ENCODE peak calls at places on chromosome 2, in ten cellular contexts. One of them, this sample, is unnamed.

GRCh38 chr2:96359310-96359709 is 23.7 kb downstream of the NCAPH start:
- DNase-seq in HepG2: no peak
- DNase-seq in epithelial cell of esophagus: no peak
- DNase-seq in esophagus squamous epithelium: no peak
- DNase-seq in Peyer's patch: no peak
- DNase-seq in left ventricle myocardium inferior: peak
- DNase-seq in fibroblast of mammary gland: no peak
- DNase-seq in cardiac muscle cell: no peak
- DNase-seq in heart right ventricle: no peak
- DNase-seq in choroid plexus epithelial cell: no peak
- DNase-seq in this sample: no peak

GRCh38 chr2:240895656-240896388 is at the start of gene MAB21L4:
- DNase-seq in heart right ventricle: no peak
- DNase-seq in HepG2: peak
- DNase-seq in esophagus squamous epithelium: no peak
- DNase-seq in epithelial cell of esophagus: peak
- DNase-seq in choroid plexus epithelial cell: no peak
- DNase-seq in cardiac muscle cell: no peak
- DNase-seq in Peyer's patch: no peak
- DNase-seq in fibroblast of mammary gland: no peak
- DNase-seq in left ventricle myocardium inferior: no peak
- DNase-seq in this sample: peak

GRCh38 chr2:201345636-201346213 is 11.4 kb downstream of the FLACC1 start:
- DNase-seq in fibroblast of mammary gland: no peak
- DNase-seq in epithelial cell of esophagus: no peak
- DNase-seq in HepG2: no peak
- DNase-seq in cardiac muscle cell: no peak
- DNase-seq in heart right ventricle: no peak
- DNase-seq in left ventricle myocardium inferior: no peak
- DNase-seq in Peyer's patch: no peak
- DNase-seq in esophagus squamous epithelium: no peak
- DNase-seq in choroid plexus epithelial cell: no peak
- DNase-seq in this sample: no peak

GRCh38 chr2:42031281-42031680 is 16.5 kb upstream of the PKDCC start:
- DNase-seq in Peyer's patch: no peak
- DNase-seq in epithelial cell of esophagus: no peak
- DNase-seq in heart right ventricle: no peak
- DNase-seq in left ventricle myocardium inferior: no peak
- DNase-seq in fibroblast of mammary gland: no peak
- DNase-seq in HepG2: no peak
- DNase-seq in choroid plexus epithelial cell: no peak
- DNase-seq in cardiac muscle cell: no peak
- DNase-seq in esophagus squamous epithelium: no peak
- DNase-seq in this sample: no peak

GRCh38 chr2:43005975-43006833 is 213.8 kb upstream of the HAAO start:
- DNase-seq in HepG2: no peak
- DNase-seq in esophagus squamous epithelium: no peak
- DNase-seq in epithelial cell of esophagus: no peak
- DNase-seq in fibroblast of mammary gland: no peak
- DNase-seq in choroid plexus epithelial cell: no peak
- DNase-seq in cardiac muscle cell: no peak
- DNase-seq in left ventricle myocardium inferior: no peak
- DNase-seq in Peyer's patch: peak
- DNase-seq in heart right ventricle: no peak
- DNase-seq in this sample: no peak

GRCh38 chr2:227415538-227416424 is 28.0 kb upstream of the SCYGR1 start:
- DNase-seq in heart right ventricle: peak
- DNase-seq in Peyer's patch: no peak
- DNase-seq in choroid plexus epithelial cell: peak
- DNase-seq in left ventricle myocardium inferior: peak
- DNase-seq in esophagus squamous epithelium: no peak
- DNase-seq in HepG2: no peak
- DNase-seq in epithelial cell of esophagus: peak
- DNase-seq in cardiac muscle cell: no peak
- DNase-seq in fibroblast of mammary gland: peak
- DNase-seq in this sample: no peak

GRCh38 chr2:29841386-29842004 is 79.9 kb downstream of the ALK start:
- DNase-seq in heart right ventricle: peak
- DNase-seq in left ventricle myocardium inferior: no peak
- DNase-seq in cardiac muscle cell: peak
- DNase-seq in choroid plexus epithelial cell: peak
- DNase-seq in esophagus squamous epithelium: no peak
- DNase-seq in Peyer's patch: no peak
- DNase-seq in fibroblast of mammary gland: peak
- DNase-seq in epithelial cell of esophagus: peak
- DNase-seq in HepG2: peak
- DNase-seq in this sample: peak

GRCh38 chr2:29062371-29062770 is 12.0 kb downstream of the PCARE start:
- DNase-seq in esophagus squamous epithelium: no peak
- DNase-seq in choroid plexus epithelial cell: no peak
- DNase-seq in HepG2: no peak
- DNase-seq in fibroblast of mammary gland: no peak
- DNase-seq in heart right ventricle: no peak
- DNase-seq in Peyer's patch: no peak
- DNase-seq in cardiac muscle cell: no peak
- DNase-seq in epithelial cell of esophagus: no peak
- DNase-seq in left ventricle myocardium inferior: no peak
- DNase-seq in this sample: no peak

GRCh38 chr2:112958428-112959108 is 19.2 kb upstream of the IL36G start:
- DNase-seq in epithelial cell of esophagus: peak
- DNase-seq in esophagus squamous epithelium: no peak
- DNase-seq in cardiac muscle cell: peak
- DNase-seq in fibroblast of mammary gland: peak
- DNase-seq in left ventricle myocardium inferior: no peak
- DNase-seq in Peyer's patch: peak
- DNase-seq in choroid plexus epithelial cell: peak
- DNase-seq in heart right ventricle: peak
- DNase-seq in HepG2: peak
- DNase-seq in this sample: peak

GRCh38 chr2:9178905-9179571 is 27.6 kb upstream of the ASAP2 start:
- DNase-seq in choroid plexus epithelial cell: peak
- DNase-seq in left ventricle myocardium inferior: peak
- DNase-seq in epithelial cell of esophagus: peak
- DNase-seq in cardiac muscle cell: no peak
- DNase-seq in fibroblast of mammary gland: peak
- DNase-seq in Peyer's patch: peak
- DNase-seq in esophagus squamous epithelium: no peak
- DNase-seq in HepG2: peak
- DNase-seq in heart right ventricle: peak
- DNase-seq in this sample: peak

GRCh38 chr2:240588669-240589068 is 2.1 kb downstream of the CAPN10 start:
- DNase-seq in epithelial cell of esophagus: no peak
- DNase-seq in Peyer's patch: no peak
- DNase-seq in fibroblast of mammary gland: no peak
- DNase-seq in cardiac muscle cell: no peak
- DNase-seq in HepG2: no peak
- DNase-seq in heart right ventricle: no peak
- DNase-seq in left ventricle myocardium inferior: no peak
- DNase-seq in choroid plexus epithelial cell: no peak
- DNase-seq in esophagus squamous epithelium: no peak
- DNase-seq in this sample: no peak

GRCh38 chr2:218781691-218782528 is at the start of gene CYP27A1:
- DNase-seq in HepG2: peak
- DNase-seq in cardiac muscle cell: peak
- DNase-seq in epithelial cell of esophagus: peak
- DNase-seq in esophagus squamous epithelium: no peak
- DNase-seq in Peyer's patch: peak
- DNase-seq in fibroblast of mammary gland: peak
- DNase-seq in left ventricle myocardium inferior: peak
- DNase-seq in heart right ventricle: peak
- DNase-seq in choroid plexus epithelial cell: peak
- DNase-seq in this sample: peak

GRCh38 chr2:147468349-147468748 is 376.5 kb upstream of the ACVR2A start:
- DNase-seq in cardiac muscle cell: no peak
- DNase-seq in choroid plexus epithelial cell: no peak
- DNase-seq in heart right ventricle: no peak
- DNase-seq in left ventricle myocardium inferior: no peak
- DNase-seq in HepG2: no peak
- DNase-seq in epithelial cell of esophagus: no peak
- DNase-seq in esophagus squamous epithelium: no peak
- DNase-seq in fibroblast of mammary gland: no peak
- DNase-seq in Peyer's patch: no peak
- DNase-seq in this sample: no peak

DNA sequence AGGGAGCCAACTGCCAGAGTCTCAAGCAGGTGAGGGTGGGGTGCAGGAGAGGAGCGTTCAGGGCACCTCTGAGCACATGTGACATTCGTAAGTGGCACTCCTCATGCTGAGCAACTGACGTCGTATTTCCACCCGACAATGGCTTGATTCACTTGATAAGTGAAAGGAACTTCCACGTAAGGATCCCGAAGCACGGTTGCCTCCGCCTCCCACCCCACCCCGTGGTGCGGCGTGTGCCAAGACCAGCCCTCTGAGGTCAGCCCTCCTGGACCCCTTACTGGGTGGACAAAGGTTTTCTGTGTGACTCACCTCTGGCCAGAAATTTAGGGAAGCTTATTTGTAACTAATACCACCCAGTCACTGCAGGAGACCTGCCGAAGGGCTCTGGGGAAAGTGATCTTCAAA is 59.9 kb downstream of the AGAP1 start:
- DNase-seq in cardiac muscle cell: no peak
- DNase-seq in heart right ventricle: no peak
- DNase-seq in epithelial cell of esophagus: no peak
- DNase-seq in choroid plexus epithelial cell: peak
- DNase-seq in esophagus squamous epithelium: no peak
- DNase-seq in left ventricle myocardium inferior: no peak
- DNase-seq in fibroblast of mammary gland: no peak
- DNase-seq in HepG2: no peak
- DNase-seq in Peyer's patch: peak
- DNase-seq in this sample: no peak
- TF ChIP-seq CTCF in cardiac muscle cell: no peak
- TF ChIP-seq CTCF in heart right ventricle: no peak
- TF ChIP-seq CTCF in epithelial cell of esophagus: no peak
- TF ChIP-seq CTCF in choroid plexus epithelial cell: no peak
- TF ChIP-seq CTCF in esophagus squamous epithelium: no peak
- TF ChIP-seq CTCF in left ventricle myocardium inferior: no peak
- TF ChIP-seq CTCF in fibroblast of mammary gland: no peak
- TF ChIP-seq CTCF in HepG2: no peak
- TF ChIP-seq CTCF in Peyer's patch: no peak
- TF ChIP-seq CTCF in this sample: no peak

DNA sequence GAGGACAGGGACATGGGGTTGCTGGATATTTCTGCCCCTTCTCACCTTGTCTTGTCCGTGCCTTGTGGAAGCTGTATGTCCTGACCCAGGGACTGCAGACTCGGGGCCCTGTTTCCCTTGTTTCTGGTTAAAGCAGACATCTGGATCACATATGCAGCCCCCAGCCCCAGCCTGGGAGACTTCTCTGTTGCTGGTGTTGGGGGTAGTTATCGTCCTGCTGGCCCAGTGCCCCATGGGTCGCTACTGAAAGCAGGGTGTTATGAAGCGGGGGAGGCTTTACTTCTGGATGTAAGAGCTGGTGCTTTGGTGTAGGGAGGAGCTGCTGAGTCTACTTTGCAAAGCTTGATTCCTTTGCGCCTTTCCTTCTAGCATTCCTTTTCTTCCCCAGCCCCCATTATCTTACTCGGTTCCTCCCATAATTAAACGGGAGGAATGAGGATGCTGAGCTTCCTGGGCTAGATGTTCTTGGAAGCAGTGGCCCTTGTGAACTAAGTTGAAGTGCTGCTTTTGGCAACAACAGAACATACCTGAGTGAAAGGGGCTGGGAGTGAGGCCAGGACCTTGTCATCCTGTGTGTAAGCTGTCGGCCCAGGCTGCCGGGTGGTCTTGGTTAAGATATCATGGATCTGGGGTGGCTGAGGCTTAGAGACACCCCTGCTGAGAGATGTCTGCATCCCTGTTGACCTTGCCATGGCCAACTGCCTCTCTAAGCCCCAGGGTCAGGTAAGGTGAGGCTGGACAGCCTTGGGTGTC is 3.4 kb downstream of the TET3 start:
- DNase-seq in left ventricle myocardium inferior: no peak
- DNase-seq in esophagus squamous epithelium: no peak
- DNase-seq in HepG2: no peak
- DNase-seq in Peyer's patch: no peak
- DNase-seq in cardiac muscle cell: no peak
- DNase-seq in fibroblast of mammary gland: no peak
- DNase-seq in epithelial cell of esophagus: no peak
- DNase-seq in choroid plexus epithelial cell: no peak
- DNase-seq in heart right ventricle: no peak
- DNase-seq in this sample: no peak
- H3K4me3 ChIP-seq in left ventricle myocardium inferior: peak
- H3K4me3 ChIP-seq in esophagus squamous epithelium: peak
- H3K4me3 ChIP-seq in HepG2: peak
- H3K4me3 ChIP-seq in Peyer's patch: peak
- H3K4me3 ChIP-seq in cardiac muscle cell: no peak
- H3K4me3 ChIP-seq in fibroblast of mammary gland: no peak
- H3K4me3 ChIP-seq in epithelial cell of esophagus: peak
- H3K4me3 ChIP-seq in choroid plexus epithelial cell: no peak
- H3K4me3 ChIP-seq in heart right ventricle: no peak
- H3K4me3 ChIP-seq in this sample: peak

DNA sequence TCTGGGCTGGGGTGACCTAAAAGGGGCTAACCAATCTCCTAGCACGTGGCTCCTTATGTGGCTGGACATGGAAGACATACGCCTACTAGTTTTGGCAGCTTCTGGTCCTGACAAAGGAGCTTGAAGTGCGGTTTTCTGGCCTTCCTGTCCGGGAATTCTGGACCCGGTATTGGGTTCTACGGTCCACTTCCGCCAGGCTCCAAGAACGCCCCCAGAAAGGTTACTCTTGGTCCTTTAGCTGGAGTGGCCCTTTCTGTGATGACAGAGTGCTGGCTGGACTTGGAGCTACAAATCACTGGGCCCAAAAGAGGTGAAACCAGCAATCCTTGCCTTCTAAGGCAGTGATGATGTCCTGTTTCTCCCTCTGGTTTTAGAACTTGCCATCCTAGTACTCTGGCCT is 164.2 kb upstream of the EPAS1 start:
- DNase-seq in cardiac muscle cell: no peak
- DNase-seq in heart right ventricle: peak
- DNase-seq in choroid plexus epithelial cell: no peak
- DNase-seq in Peyer's patch: no peak
- DNase-seq in fibroblast of mammary gland: no peak
- DNase-seq in HepG2: no peak
- DNase-seq in epithelial cell of esophagus: no peak
- DNase-seq in esophagus squamous epithelium: no peak
- DNase-seq in left ventricle myocardium inferior: no peak
- DNase-seq in this sample: no peak
- TF ChIP-seq CTCF in cardiac muscle cell: no peak
- TF ChIP-seq CTCF in heart right ventricle: no peak
- TF ChIP-seq CTCF in choroid plexus epithelial cell: no peak
- TF ChIP-seq CTCF in Peyer's patch: no peak
- TF ChIP-seq CTCF in fibroblast of mammary gland: no peak
- TF ChIP-seq CTCF in HepG2: no peak
- TF ChIP-seq CTCF in epithelial cell of esophagus: no peak
- TF ChIP-seq CTCF in esophagus squamous epithelium: no peak
- TF ChIP-seq CTCF in left ventricle myocardium inferior: no peak
- TF ChIP-seq CTCF in this sample: no peak

DNA sequence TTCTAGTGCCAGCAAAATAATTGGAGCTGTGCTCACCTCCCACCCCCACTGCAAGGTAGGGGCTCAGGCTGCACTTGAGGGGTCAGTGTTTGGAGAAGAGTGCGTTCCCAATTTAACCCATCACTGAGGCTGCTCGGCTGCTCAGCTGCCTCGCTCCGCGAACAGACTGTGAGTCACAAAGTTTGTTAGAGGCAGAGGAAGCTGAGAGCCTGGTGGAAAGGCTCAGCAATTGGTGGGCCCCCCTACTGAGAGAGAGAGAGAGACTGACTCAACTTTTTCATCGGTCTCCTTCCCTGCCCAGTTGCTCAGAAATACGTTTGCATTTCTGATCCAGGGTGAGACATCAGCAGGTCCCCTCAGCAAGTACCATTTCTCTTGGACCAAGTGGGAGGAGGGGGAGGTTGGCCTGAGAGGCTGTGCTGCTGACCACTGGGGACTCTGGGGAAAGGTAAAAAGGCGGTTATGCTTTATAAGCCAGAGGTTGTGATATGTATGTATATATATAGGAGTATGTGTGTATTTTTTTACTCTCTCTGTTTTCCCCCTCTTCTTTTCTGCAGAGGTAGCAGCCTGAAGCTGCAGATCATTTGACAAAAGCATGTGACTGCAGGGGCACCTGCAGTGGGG is 1.5 kb downstream of the EFR3B start:
- DNase-seq in heart right ventricle: no peak
- DNase-seq in esophagus squamous epithelium: no peak
- DNase-seq in left ventricle myocardium inferior: no peak
- DNase-seq in cardiac muscle cell: peak
- DNase-seq in choroid plexus epithelial cell: peak
- DNase-seq in epithelial cell of esophagus: peak
- DNase-seq in fibroblast of mammary gland: peak
- DNase-seq in HepG2: no peak
- DNase-seq in Peyer's patch: no peak
- DNase-seq in this sample: peak
- H3K4me3 ChIP-seq in heart right ventricle: peak
- H3K4me3 ChIP-seq in esophagus squamous epithelium: peak
- H3K4me3 ChIP-seq in left ventricle myocardium inferior: peak
- H3K4me3 ChIP-seq in cardiac muscle cell: peak
- H3K4me3 ChIP-seq in choroid plexus epithelial cell: no peak
- H3K4me3 ChIP-seq in epithelial cell of esophagus: no peak
- H3K4me3 ChIP-seq in fibroblast of mammary gland: peak
- H3K4me3 ChIP-seq in HepG2: peak
- H3K4me3 ChIP-seq in Peyer's patch: peak
- H3K4me3 ChIP-seq in this sample: peak

This sample was measured in hepatocyte.